ENCODE peak calls at places on chromosomes 1 and 21, in six cellular contexts. H is fibroblast of lung; L is body of pancreas; M is heart right ventricle; S is cardiac muscle cell; U is effector memory CD4-positive, alpha-beta T cell. Z is an unnamed sample.

GRCh38 chr1:59081795-59082194 is 215.1 kb upstream of the FGGY start:
- DNase-seq in H (peak; percentile 25), L (no peak), M (no peak), S (no peak), U (no peak), Z (no peak)

GRCh38 chr1:32684167-32684811 is 18.3 kb downstream of the SYNC start:
- DNase-seq in H (peak; percentile 37), L (no peak), M (peak; percentile 44), S (no peak), U (no peak), Z (no peak)

GRCh38 chr1:228374711-228375577 is 31.7 kb downstream of the TRIM11 start:
- DNase-seq in H (peak; percentile 50), L (peak; percentile 70), M (peak; percentile 89), S (no peak), U (no peak), Z (no peak)

GRCh38 chr1:235131961-235132360 is 3.3 kb upstream of the TOMM20 start:
- DNase-seq in H (no peak), L (no peak), M (no peak), S (no peak), U (no peak), Z (no peak)

GRCh38 chr21:36141513-36141925 is 6.6 kb downstream of the CBR3 start:
- DNase-seq in H (peak; percentile 77), L (peak; percentile 96), M (peak; percentile 86), S (peak; percentile 94), U (peak; percentile 83), Z (peak; percentile 96)

GRCh38 chr1:110787328-110788071 is 85.4 kb upstream of the CD53 start:
- DNase-seq in H (no peak), L (no peak), M (no peak), S (no peak), U (no peak), Z (no peak)

GRCh38 chr1:160004001-160004400 is 27.8 kb downstream of the PIGM start:
- DNase-seq in H (no peak), L (no peak), M (no peak), S (no peak), U (no peak), Z (peak; percentile 77)

GRCh38 chr1:229003233-229004031 is 267.5 kb upstream of the RAB4A start:
- DNase-seq in H (no peak), L (no peak), M (no peak), S (no peak), U (no peak), Z (no peak)

DNA sequence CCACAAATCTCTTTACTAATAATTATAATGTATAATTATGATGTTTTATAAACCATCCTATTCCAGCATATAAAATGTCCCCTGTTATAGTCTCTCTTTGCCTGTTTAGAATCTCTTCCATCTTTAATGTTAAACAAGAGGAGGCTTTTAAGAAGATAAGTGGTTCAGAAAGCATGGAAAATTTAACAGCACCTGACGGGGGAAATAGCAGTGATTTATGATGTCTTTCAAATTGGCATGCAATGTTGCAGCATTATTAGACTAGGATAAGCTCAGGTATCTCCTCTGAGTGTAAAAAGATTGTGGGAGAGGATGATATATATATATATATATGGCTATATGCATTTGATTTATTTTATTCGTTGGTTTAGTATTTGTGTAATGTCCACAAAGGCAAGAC is 24.4 kb downstream of the GIPC2 start:
- DNase-seq in H (no peak), L (no peak), M (no peak), S (no peak), U (no peak), Z (no peak)
- H3K27ac ChIP-seq in H (no peak overlapping the region), L (no peak overlapping the region), M (peak overlapping the region; percentile 56), S (no peak overlapping the region), U (no peak overlapping the region), Z (peak overlapping the region; percentile 70)

DNA sequence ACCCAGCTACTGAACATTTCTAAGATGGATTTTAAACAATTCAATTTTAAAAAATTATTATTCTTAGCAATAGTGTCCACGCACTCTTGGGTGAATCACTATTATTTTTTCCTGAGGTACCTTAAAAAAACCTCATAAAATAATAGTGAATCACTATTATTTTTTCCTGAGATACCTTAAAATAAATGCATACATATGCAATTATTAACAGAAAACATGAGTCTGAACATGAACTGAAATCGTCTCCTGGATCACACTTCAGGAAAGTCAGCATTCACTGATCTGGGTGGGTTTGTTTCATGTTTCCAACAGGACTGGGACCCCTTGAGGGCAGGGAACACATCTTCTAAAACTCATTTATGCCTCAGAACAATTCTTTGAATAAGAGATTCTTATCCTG is 63.1 kb upstream of the IFNLR1 start:
- DNase-seq in H (no peak), L (no peak), M (no peak), S (no peak), U (no peak), Z (no peak)
- H3K4me1 ChIP-seq in H (no peaks in the 10 kb centered on the region), L (no peaks in the 10 kb centered on the region), M (no peaks in the 10 kb centered on the region), S (no peaks in the 10 kb centered on the region), U (no peaks in the 10 kb centered on the region), Z (no peaks in the 10 kb centered on the region)

DNA sequence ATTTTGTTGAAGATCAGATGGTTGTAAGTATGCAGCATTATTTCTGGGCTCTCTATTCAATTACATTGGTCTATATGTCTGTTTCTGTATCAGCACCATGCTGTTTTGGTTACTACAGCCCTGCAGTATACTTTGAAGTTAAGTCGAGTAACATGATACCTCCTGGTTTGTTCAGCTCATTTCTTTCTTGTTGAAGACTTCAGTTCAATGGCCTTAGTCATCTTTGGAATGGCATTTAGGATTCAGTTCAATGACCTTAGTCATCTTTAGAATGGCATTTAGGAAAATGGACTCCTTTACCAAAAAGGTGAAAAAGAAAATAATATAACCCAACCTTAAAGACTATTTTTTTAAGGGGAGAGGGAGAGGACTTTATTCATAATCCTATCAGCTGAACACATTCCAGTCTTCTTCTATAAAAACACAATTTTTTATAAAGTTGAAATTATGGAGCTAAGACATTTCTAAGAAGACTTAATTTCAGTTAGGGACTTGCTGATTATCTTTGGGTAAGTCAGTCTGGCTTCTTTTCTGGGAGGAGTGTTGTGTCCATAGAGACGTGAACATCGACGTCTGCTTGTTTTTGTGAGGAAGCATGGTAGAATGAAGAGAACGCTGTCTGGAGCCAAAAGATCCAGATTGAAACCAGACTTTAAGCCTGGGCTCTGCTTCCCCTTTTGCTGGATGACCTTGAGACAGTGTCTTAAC is 48.3 kb downstream of the DDR2 start:
- DNase-seq in H (peak; percentile 48), L (no peak), M (no peak), S (no peak), U (no peak), Z (peak; percentile 39)
- H3K27ac ChIP-seq in H (peak overlapping the region; percentile 23), L (no peak overlapping the region), M (peak overlapping the region; percentile 50), S (no peak overlapping the region), U (no peak overlapping the region), Z (no peak overlapping the region)

DNA sequence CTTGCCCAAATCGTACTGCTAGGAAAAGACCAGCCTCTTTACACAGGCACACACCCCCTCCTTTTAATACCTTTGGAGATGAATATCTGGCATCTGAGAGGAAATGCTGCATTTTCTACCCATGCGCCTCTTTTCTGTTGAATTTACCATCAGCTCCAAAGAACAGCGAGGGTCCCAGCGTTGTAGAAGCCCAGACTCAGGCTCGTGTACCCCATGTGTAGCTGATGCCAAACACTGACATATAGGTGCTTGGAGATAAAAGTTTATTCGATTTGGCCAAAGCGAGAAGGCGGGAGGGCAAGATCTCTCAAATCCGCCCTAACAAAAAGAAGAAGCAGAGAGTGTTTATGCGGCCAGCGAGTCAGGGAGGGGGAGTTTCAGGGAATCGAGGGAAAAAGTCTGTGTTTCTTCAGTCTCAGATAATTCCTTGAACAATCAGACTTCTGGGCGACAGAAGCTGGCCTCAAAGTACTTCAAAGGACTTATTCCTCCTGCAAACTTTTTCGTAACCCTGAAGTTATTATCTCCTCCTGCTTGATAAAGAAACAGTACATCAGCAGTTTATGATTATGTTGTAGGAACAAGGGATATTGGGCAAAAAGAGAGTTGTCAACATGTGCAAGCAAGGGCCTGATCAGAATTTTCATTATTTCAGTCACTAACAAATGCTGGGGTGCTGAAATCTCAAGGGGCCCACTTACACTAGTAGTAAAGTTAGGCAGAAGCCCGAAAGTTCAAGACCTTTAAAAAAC is 642 bp upstream of the CREG1 start:
- DNase-seq in H (no peak), L (no peak), M (no peak), S (no peak), U (no peak), Z (no peak)
- H3K4me1 ChIP-seq in H (no peaks in the 10 kb centered on the region), L (peaks cover 37% of the 10 kb centered on the region), M (peaks cover 24% of the 10 kb centered on the region), S (peaks cover 26% of the 10 kb centered on the region), U (peaks cover 10% of the 10 kb centered on the region), Z (no peaks in the 10 kb centered on the region)

GRCh38 chr1:54384921-54385726 is 21.1 kb downstream of the SSBP3 start:
- DNase-seq in H (peak; percentile 71), L (no peak), M (no peak), S (no peak), U (no peak), Z (no peak)
- H3K27ac ChIP-seq in H (peak overlapping the region; percentile 19), L (peak overlapping the region; percentile 50), M (peak overlapping the region; percentile 85), S (peak overlapping the region; percentile 69), U (no peak overlapping the region), Z (no peak overlapping the region)

Z was measured in foreskin keratinocyte.